ENCODE peak calls at places on chromosome 15, in six cellular contexts. One of them, this sample, is unnamed.

GRCh38 chr15:81091889-81092558 is 42.0 kb upstream of the CFAP161 start:
- DNase-seq in stomach: no peak
- DNase-seq in NCI-H1417 treated with DMSO at 0.1 percent for 48 hours: no peak
- DNase-seq in right lobe of liver: no peak
- DNase-seq in Kasumi-1: peak
- DNase-seq in nephron progenitor cell: peak
- DNase-seq in this sample: peak

GRCh38 chr15:31301687-31301990 is 25.0 kb upstream of the KLF13 start:
- DNase-seq in right lobe of liver: no peak
- DNase-seq in NCI-H1417 treated with DMSO at 0.1 percent for 48 hours: no peak
- DNase-seq in Kasumi-1: no peak
- DNase-seq in nephron progenitor cell: no peak
- DNase-seq in stomach: no peak
- DNase-seq in this sample: no peak

GRCh38 chr15:83685864-83686263 is 31.9 kb downstream of the ADAMTSL3 start:
- DNase-seq in NCI-H1417 treated with DMSO at 0.1 percent for 48 hours: no peak
- DNase-seq in Kasumi-1: no peak
- DNase-seq in right lobe of liver: no peak
- DNase-seq in stomach: no peak
- DNase-seq in nephron progenitor cell: no peak
- DNase-seq in this sample: no peak

GRCh38 chr15:49187537-49188245 is 17.6 kb downstream of the GALK2 start:
- DNase-seq in right lobe of liver: no peak
- DNase-seq in Kasumi-1: no peak
- DNase-seq in nephron progenitor cell: no peak
- DNase-seq in NCI-H1417 treated with DMSO at 0.1 percent for 48 hours: no peak
- DNase-seq in stomach: no peak
- DNase-seq in this sample: peak

GRCh38 chr15:77827860-77828259 is 195.1 kb upstream of the LINGO1 start:
- DNase-seq in NCI-H1417 treated with DMSO at 0.1 percent for 48 hours: no peak
- DNase-seq in Kasumi-1: no peak
- DNase-seq in nephron progenitor cell: no peak
- DNase-seq in right lobe of liver: no peak
- DNase-seq in stomach: no peak
- DNase-seq in this sample: no peak

GRCh38 chr15:57557267-57557666 is 34.4 kb upstream of the MYZAP start:
- DNase-seq in stomach: no peak
- DNase-seq in Kasumi-1: no peak
- DNase-seq in NCI-H1417 treated with DMSO at 0.1 percent for 48 hours: no peak
- DNase-seq in nephron progenitor cell: no peak
- DNase-seq in right lobe of liver: no peak
- DNase-seq in this sample: no peak

GRCh38 chr15:67501177-67501835 is 19.6 kb upstream of the C15orf61 start:
- DNase-seq in right lobe of liver: no peak
- DNase-seq in NCI-H1417 treated with DMSO at 0.1 percent for 48 hours: no peak
- DNase-seq in stomach: no peak
- DNase-seq in Kasumi-1: peak
- DNase-seq in nephron progenitor cell: no peak
- DNase-seq in this sample: no peak

GRCh38 chr15:83854314-83854713 is 200.4 kb downstream of the ADAMTSL3 start:
- DNase-seq in nephron progenitor cell: no peak
- DNase-seq in stomach: no peak
- DNase-seq in NCI-H1417 treated with DMSO at 0.1 percent for 48 hours: no peak
- DNase-seq in Kasumi-1: no peak
- DNase-seq in right lobe of liver: no peak
- DNase-seq in this sample: no peak

GRCh38 chr15:45616901-45617323 is 17.9 kb upstream of the SQOR start:
- DNase-seq in NCI-H1417 treated with DMSO at 0.1 percent for 48 hours: no peak
- DNase-seq in nephron progenitor cell: no peak
- DNase-seq in stomach: no peak
- DNase-seq in Kasumi-1: no peak
- DNase-seq in right lobe of liver: no peak
- DNase-seq in this sample: no peak

GRCh38 chr15:92819312-92820232 is 80.6 kb upstream of the CHD2 start:
- DNase-seq in nephron progenitor cell: no peak
- DNase-seq in NCI-H1417 treated with DMSO at 0.1 percent for 48 hours: peak
- DNase-seq in Kasumi-1: no peak
- DNase-seq in stomach: no peak
- DNase-seq in right lobe of liver: no peak
- DNase-seq in this sample: no peak

GRCh38 chr15:71807125-71807629 is 3.2 kb upstream of the NR2E3 start:
- DNase-seq in right lobe of liver: no peak
- DNase-seq in nephron progenitor cell: peak
- DNase-seq in Kasumi-1: no peak
- DNase-seq in stomach: no peak
- DNase-seq in NCI-H1417 treated with DMSO at 0.1 percent for 48 hours: no peak
- DNase-seq in this sample: no peak

GRCh38 chr15:72733941-72734738 is 48.1 kb downstream of the BBS4 start:
- DNase-seq in right lobe of liver: no peak
- DNase-seq in stomach: no peak
- DNase-seq in NCI-H1417 treated with DMSO at 0.1 percent for 48 hours: no peak
- DNase-seq in Kasumi-1: no peak
- DNase-seq in nephron progenitor cell: no peak
- DNase-seq in this sample: no peak

GRCh38 chr15:101049282-101049681 is 130.1 kb downstream of the LRRK1 start:
- DNase-seq in NCI-H1417 treated with DMSO at 0.1 percent for 48 hours: no peak
- DNase-seq in right lobe of liver: peak
- DNase-seq in nephron progenitor cell: no peak
- DNase-seq in stomach: peak
- DNase-seq in Kasumi-1: no peak
- DNase-seq in this sample: no peak

GRCh38 chr15:62257991-62258390 is 92.9 kb upstream of the C2CD4B start:
- DNase-seq in NCI-H1417 treated with DMSO at 0.1 percent for 48 hours: no peak
- DNase-seq in Kasumi-1: no peak
- DNase-seq in right lobe of liver: no peak
- DNase-seq in nephron progenitor cell: no peak
- DNase-seq in stomach: no peak
- DNase-seq in this sample: no peak

GRCh38 chr15:74272812-74273211 is 36.7 kb downstream of the CCDC33 start:
- DNase-seq in NCI-H1417 treated with DMSO at 0.1 percent for 48 hours: no peak
- DNase-seq in Kasumi-1: no peak
- DNase-seq in stomach: no peak
- DNase-seq in nephron progenitor cell: no peak
- DNase-seq in right lobe of liver: no peak
- DNase-seq in this sample: no peak

GRCh38 chr15:63238796-63239195 is 38.6 kb upstream of the APH1B start:
- DNase-seq in nephron progenitor cell: no peak
- DNase-seq in stomach: no peak
- DNase-seq in Kasumi-1: no peak
- DNase-seq in NCI-H1417 treated with DMSO at 0.1 percent for 48 hours: no peak
- DNase-seq in right lobe of liver: no peak
- DNase-seq in this sample: no peak

GRCh38 chr15:37359495-37360290 is 259.3 kb upstream of the MEIS2 start:
- DNase-seq in Kasumi-1: no peak
- DNase-seq in right lobe of liver: no peak
- DNase-seq in nephron progenitor cell: no peak
- DNase-seq in NCI-H1417 treated with DMSO at 0.1 percent for 48 hours: no peak
- DNase-seq in stomach: no peak
- DNase-seq in this sample: no peak

GRCh38 chr15:84955089-84955848 is 26.4 kb upstream of the PDE8A start:
- DNase-seq in Kasumi-1: peak
- DNase-seq in NCI-H1417 treated with DMSO at 0.1 percent for 48 hours: peak
- DNase-seq in nephron progenitor cell: peak
- DNase-seq in stomach: peak
- DNase-seq in right lobe of liver: peak
- DNase-seq in this sample: peak

GRCh38 chr15:69725210-69725609 is 272.6 kb downstream of the RPLP1 start:
- DNase-seq in right lobe of liver: no peak
- DNase-seq in NCI-H1417 treated with DMSO at 0.1 percent for 48 hours: no peak
- DNase-seq in Kasumi-1: no peak
- DNase-seq in stomach: no peak
- DNase-seq in nephron progenitor cell: no peak
- DNase-seq in this sample: no peak

GRCh38 chr15:33032053-33032452 is 162.5 kb downstream of the FMN1 start:
- DNase-seq in stomach: no peak
- DNase-seq in Kasumi-1: no peak
- DNase-seq in nephron progenitor cell: no peak
- DNase-seq in right lobe of liver: no peak
- DNase-seq in NCI-H1417 treated with DMSO at 0.1 percent for 48 hours: no peak
- DNase-seq in this sample: no peak